ENCODE peak calls at places on chromosomes 16 and 17, in four cellular contexts. K is activated CD4-positive, alpha-beta T cell treated with anti-CD3 and anti-CD28 coated beads, Interleukin-2, amount 50 U/mL, for 48 hours; Q is HT-29; C is T1000. X is an unnamed sample.

GRCh38 chr16:30761427-30761927 is 385 bp downstream of the CFAP119 start:
- DNase-seq in K (peak), Q (peak), C (no peak), X (no peak)

GRCh38 chr16:2848933-2849332 is 9.0 kb downstream of the PRSS22 start:
- DNase-seq in K (no peak), Q (no peak), C (no peak), X (no peak)

GRCh38 chr16:23754594-23755483 is at the start of gene CHP2:
- DNase-seq in K (no peak), Q (no peak), C (no peak), X (no peak)

GRCh38 chr17:74460996-74461395 is 5.4 kb upstream of the CD300A start:
- DNase-seq in K (no peak), Q (no peak), C (no peak), X (no peak)

GRCh38 chr17:19933633-19934032 is 44.0 kb downstream of the AKAP10 start:
- DNase-seq in K (no peak), Q (no peak), C (no peak), X (no peak)

GRCh38 chr16:1621851-1622250 is 9.7 kb downstream of the CRAMP1 start:
- DNase-seq in K (no peak), Q (no peak), C (no peak), X (no peak)

GRCh38 chr16:83615131-83615530 is 192.6 kb upstream of the HSBP1 start:
- DNase-seq in K (no peak), Q (no peak), C (no peak), X (no peak)

GRCh38 chr17:48494335-48494734 is 36.5 kb downstream of the HOXB1 start:
- DNase-seq in K (no peak), Q (no peak), C (no peak), X (no peak)

GRCh38 chr16:85615014-85615851 is 2.1 kb downstream of the GSE1 start:
- DNase-seq in K (peak), Q (peak), C (no peak), X (no peak)

GRCh38 chr16:49280022-49280741 is 1.5 kb downstream of the CBLN1 start:
- DNase-seq in K (no peak), Q (no peak), C (no peak), X (no peak)

GRCh38 chr17:44235583-44235936 is 16.1 kb upstream of the UBTF start:
- DNase-seq in K (no peak), Q (no peak), C (no peak), X (peak)